ENCODE peak calls at places on chromosomes 5 and 9, in seven cellular contexts. X, F, Y, C, K, Z and P are unnamed samples. For H3K4me1, the result is how much of the 10 kb centered on the place peaks cover.

GRCh38 chr5:1125030-1125357 is 13.1 kb upstream of the SLC12A7 start:
- DNase-seq in F (no peak), K (peak), Z (no peak), X (peak), C (peak), Y (no peak), P (no peak)

GRCh38 chr5:80191991-80192398 is 63.9 kb downstream of the SERINC5 start:
- DNase-seq in X (peak), C (peak), Y (no peak), K (no peak), Z (peak), F (peak), P (peak)

GRCh38 chr9:86939896-86940295 is 7.4 kb downstream of the GAS1 start:
- DNase-seq in K (no peak), Y (no peak), F (no peak), C (no peak), Z (no peak), X (no peak), P (no peak)

GRCh38 chr5:60458669-60459068 is 241.3 kb downstream of the DEPDC1B start:
- DNase-seq in K (no peak), Z (no peak), Y (no peak), C (no peak), X (no peak), F (no peak), P (no peak)

GRCh38 chr9:133234577-133235322 is 25.7 kb upstream of the OBP2B start:
- DNase-seq in K (no peak), X (no peak), Y (no peak), C (no peak), F (no peak), Z (no peak), P (peak)

GRCh38 chr9:71037521-71037920 is 83.9 kb downstream of the TRPM3 start:
- DNase-seq in K (no peak), Y (no peak), C (no peak), F (no peak), Z (no peak), X (no peak), P (no peak)

GRCh38 chr5:130400091-130400490 is 495.8 kb downstream of the CHSY3 start:
- DNase-seq in C (peak), Y (peak), F (no peak), Z (no peak), K (no peak), X (no peak), P (no peak)

GRCh38 chr9:26949604-26950003 is 2.6 kb upstream of the PLAA start:
- DNase-seq in Y (no peak), X (no peak), K (no peak), Z (no peak), F (no peak), C (peak), P (no peak)

GRCh38 chr9:94135222-94135621 is 51.0 kb downstream of the PTPDC1 start:
- DNase-seq in F (no peak), Y (peak), K (peak), X (peak), Z (no peak), C (peak), P (no peak)

GRCh38 chr9:94827584-94828304 is 101.2 kb downstream of the AOPEP start:
- DNase-seq in Y (no peak), F (peak), K (no peak), Z (no peak), X (peak), C (peak), P (no peak)

GRCh38 chr9:106859957-106860715 is 2.8 kb upstream of the ZNF462 start:
- DNase-seq in X (peak), Z (no peak), C (peak), Y (peak), K (no peak), F (peak), P (peak)

DNA sequence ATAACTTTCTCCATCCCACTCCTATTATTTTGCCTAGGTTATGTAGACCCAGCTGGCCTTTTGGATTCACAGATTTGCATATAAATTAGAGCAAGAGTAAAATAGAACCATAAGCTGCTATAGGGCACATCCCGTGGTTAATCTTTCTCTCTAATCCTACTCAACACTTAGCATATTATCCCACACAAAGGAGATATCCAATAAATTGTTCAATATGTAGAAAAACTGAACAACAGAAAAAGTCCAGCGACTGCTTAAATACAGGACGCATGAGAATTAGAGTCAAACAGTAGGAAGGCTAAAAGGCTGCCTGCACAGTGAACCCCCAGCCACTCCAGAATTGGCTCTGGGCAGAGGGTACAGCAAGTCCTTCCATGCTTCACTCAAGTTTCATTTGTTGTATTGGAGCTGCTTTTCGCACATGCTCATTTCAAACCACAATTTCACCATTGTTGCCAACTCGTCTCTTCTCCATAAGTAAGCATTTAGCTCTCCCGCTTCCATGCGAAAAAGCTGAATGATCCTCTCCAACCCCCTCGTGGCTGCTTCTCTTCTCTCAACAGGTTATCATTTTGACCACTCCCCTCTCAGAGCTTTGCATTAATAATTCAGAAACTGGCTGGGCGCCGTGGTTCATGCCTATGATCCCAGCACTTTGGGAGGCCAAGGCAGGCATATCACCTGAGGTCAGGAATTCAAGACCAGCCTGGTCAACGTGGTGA is 14.1 kb upstream of the IQGAP2 start:
- DNase-seq in Y (no peak), K (no peak), Z (no peak), X (no peak), C (no peak), F (no peak), P (no peak)
- H3K4me1 ChIP-seq in Y (under half), K (under half), Z (half or more), X (under half), C (under half), F (under half), P (under half)

DNA sequence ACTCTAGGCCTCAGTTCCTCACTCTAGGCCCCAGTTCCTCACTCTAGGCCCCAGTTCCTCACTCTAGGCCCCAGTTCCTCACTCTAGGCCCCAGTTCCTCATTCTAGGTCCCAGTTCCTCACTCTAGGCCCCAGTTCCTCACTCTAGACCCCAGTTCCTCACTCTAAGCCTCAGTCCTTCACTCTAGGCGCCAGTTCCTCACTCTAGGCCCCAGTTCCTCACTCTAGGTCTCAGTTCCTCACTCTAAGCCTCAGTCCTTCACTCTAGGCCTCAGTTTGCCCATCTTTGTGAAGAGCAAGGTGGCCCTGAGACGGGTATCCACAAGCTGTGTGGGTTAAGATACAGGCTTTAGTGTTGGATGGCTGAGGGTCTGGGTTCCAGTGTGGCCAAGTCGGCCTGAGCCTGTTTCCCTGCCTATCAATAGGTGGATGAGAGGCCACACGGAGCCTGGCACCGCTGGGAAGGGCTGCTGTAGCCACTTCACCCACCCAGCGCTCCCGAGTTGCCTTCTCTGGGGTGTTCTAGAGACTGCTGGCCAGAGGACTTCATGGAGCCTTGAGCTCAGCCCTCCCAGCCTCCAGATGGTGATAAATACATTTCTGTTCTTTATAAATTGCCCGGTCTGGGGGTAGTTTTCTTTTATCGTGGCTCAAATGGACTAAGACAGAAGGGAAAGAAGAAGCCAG is 150.1 kb downstream of the RXRA start:
- DNase-seq in C (no peak), X (no peak), K (no peak), Z (no peak), Y (no peak), F (no peak), P (no peak)
- H3K4me1 ChIP-seq in C (under half), X (under half), K (under half), Z (under half), Y (under half), F (under half), P (under half)

GRCh38 chr5:124337996-124338395 is 408.4 kb downstream of the ZNF608 start:
- DNase-seq in F (no peak), C (peak), X (no peak), Y (no peak), Z (no peak), K (no peak), P (no peak)
- H3K4me1 ChIP-seq in F (under half), C (under half), X (under half), Y (under half), Z (under half), K (under half), P (under half)

GRCh38 chr5:6378128-6379023 is at the start of gene MED10:
- DNase-seq in Y (peak), X (peak), K (peak), Z (peak), C (peak), F (peak), P (peak)
- H3K4me1 ChIP-seq in Y (under half), X (under half), K (under half), Z (under half), C (under half), F (under half), P (under half)

GRCh38 chr9:132031869-132032583 is 47.6 kb downstream of the MED27 start:
- DNase-seq in Y (no peak), Z (no peak), F (no peak), K (no peak), C (no peak), X (no peak), P (no peak)

GRCh38 chr9:132035679-132036078 is 44.0 kb downstream of the MED27 start:
- DNase-seq in F (no peak), C (no peak), Z (no peak), Y (no peak), X (no peak), K (no peak), P (no peak)

GRCh38 chr9:132030626-132031325 is 48.9 kb downstream of the MED27 start:
- DNase-seq in X (no peak), F (no peak), C (no peak), Y (no peak), K (no peak), Z (no peak), P (no peak)

GRCh38 chr9:132031467-132031866 is 48.2 kb downstream of the MED27 start:
- DNase-seq in Z (no peak), K (no peak), F (no peak), C (no peak), X (no peak), Y (no peak), P (no peak)

GRCh38 chr9:132032584-132032945 is 47.1 kb downstream of the MED27 start:
- DNase-seq in F (no peak), X (no peak), C (no peak), Z (no peak), Y (no peak), K (no peak), P (no peak)
- H3K4me1 ChIP-seq in F (under half), X (under half), C (under half), Z (under half), Y (under half), K (under half), P (under half)

DNA sequence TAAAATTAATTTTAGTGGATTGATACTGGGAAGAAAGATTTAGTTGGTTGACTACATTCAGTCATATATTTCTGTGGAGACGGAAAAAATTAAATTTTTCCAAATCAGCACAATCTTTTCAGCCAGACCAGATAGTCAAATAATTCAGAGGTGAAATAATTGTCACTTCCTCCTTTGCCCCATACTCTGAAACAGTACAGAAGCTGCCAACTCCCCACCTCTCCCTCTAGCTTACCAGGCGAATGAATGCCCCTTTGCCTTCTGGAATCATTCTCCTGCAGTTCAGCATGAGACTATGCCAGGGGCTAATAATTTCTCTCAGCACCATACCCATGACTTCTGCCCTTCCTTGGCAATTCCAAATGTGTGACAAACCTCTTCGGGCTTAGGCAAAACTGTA is 43.5 kb downstream of the EBF1 start:
- DNase-seq in Z (no peak), F (no peak), X (no peak), K (no peak), Y (no peak), C (no peak), P (no peak)
- H3K4me1 ChIP-seq in Z (under half), F (under half), X (under half), K (under half), Y (under half), C (under half), P (under half)

GRCh38 chr9:126520453-126520852 is 93.3 kb upstream of the LMX1B start:
- DNase-seq in Y (no peak), K (no peak), X (no peak), C (no peak), Z (no peak), F (no peak), P (no peak)
- H3K4me1 ChIP-seq in Y (under half), K (under half), X (under half), C (under half), Z (under half), F (under half), P (under half)

GRCh38 chr5:74476197-74477081 is 164.1 kb downstream of the ENC1 start:
- DNase-seq in Y (no peak), C (no peak), X (no peak), Z (no peak), K (no peak), F (no peak), P (no peak)

GRCh38 chr5:74468421-74468820 is 172.1 kb downstream of the ENC1 start:
- DNase-seq in C (no peak), K (no peak), X (no peak), Z (no peak), Y (no peak), F (no peak), P (no peak)

GRCh38 chr5:74477082-74477453 is 163.5 kb downstream of the ENC1 start:
- DNase-seq in F (no peak), C (no peak), K (no peak), Y (no peak), Z (no peak), X (no peak), P (no peak)

GRCh38 chr5:74469234-74469972 is 171.1 kb downstream of the ENC1 start:
- DNase-seq in F (no peak), C (no peak), Z (no peak), Y (no peak), K (no peak), X (no peak), P (no peak)

GRCh38 chr5:74471875-74472274 is 168.7 kb downstream of the ENC1 start:
- DNase-seq in F (no peak), Z (no peak), Y (no peak), K (no peak), X (no peak), C (peak), P (no peak)
- H3K4me1 ChIP-seq in F (under half), Z (under half), Y (under half), K (under half), X (under half), C (under half), P (under half)

DNA sequence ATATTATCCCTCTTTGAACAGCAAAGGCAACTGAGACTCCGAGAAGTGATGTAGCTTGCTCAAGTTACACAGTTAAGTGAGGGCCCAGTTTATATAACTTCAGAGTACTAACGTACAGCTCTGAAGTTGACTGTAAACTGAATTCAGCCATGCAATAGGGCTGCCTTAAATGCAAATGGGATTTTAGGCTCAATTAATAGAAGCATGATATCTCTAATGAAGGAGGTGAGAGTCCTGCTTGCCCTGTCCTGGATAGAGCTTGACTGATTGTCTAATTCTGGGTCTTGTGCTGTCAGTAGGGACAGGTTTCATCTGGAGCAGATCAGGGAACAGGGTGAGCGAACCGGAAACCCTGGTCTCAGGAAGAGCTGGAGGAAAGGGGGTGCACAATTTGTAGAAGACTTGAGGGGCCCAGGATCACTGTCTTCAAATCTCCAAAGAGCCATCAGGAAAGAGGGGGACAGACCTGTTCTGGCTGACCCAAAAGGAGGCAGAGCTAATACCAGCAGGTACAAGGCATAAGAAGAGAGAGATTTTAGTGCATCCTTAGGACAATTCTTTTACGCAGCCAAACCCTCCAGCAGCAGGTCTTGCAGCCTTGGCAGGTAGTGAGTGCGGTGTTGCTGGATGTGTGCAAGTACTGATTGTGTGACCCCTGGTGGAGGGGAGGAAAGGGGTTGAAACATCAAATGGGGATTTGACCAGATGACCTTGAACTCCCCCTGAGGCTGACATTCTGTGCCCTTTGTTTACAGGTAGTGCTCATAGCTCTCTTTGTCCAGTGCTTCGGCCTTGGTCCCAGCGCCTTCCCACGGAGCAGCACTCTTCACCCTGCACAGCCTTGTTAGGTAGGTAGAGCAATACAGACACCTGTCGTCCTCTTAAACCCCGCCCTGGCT is 13.0 kb downstream of the GSN start:
- DNase-seq in X (no peak), Z (no peak), F (no peak), K (no peak), Y (no peak), C (no peak), P (no peak)
- H3K4me1 ChIP-seq in X (half or more), Z (under half), F (half or more), K (under half), Y (half or more), C (half or more), P (half or more)

GRCh38 chr5:68250662-68251298 is 35.2 kb downstream of the PIK3R1 start:
- DNase-seq in X (no peak), C (no peak), Y (peak), F (no peak), Z (no peak), K (no peak), P (no peak)
- H3K4me1 ChIP-seq in X (under half), C (under half), Y (half or more), F (half or more), Z (half or more), K (under half), P (under half)